ENCODE peak calls at places on chromosomes 1 and 21, in ten cellular contexts. T is fibroblast of the aortic adventitia, C is IMR-90, O is astrocyte of the spinal cord, Z is epithelial cell of proximal tubule, W is heart right ventricle, V is fibroblast of villous mesenchyme, E is fibroblast of pulmonary artery, L is AG10803, X is OCI-LY7. D is an unnamed sample.

GRCh38 chr1:198638441-198638840 is 399 bp upstream of the PTPRC start:
- DNase-seq in E (no peak), Z (no peak), O (no peak), X (peak; percentile 48), L (no peak), V (no peak), W (no peak), C (no peak), T (no peak), D (no peak)

GRCh38 chr1:245377854-245378253 is 223.1 kb downstream of the KIF26B start:
- DNase-seq in T (no peak), Z (no peak), O (no peak), L (no peak), C (no peak), V (no peak), W (no peak), X (no peak), E (no peak), D (no peak)

GRCh38 chr1:11237364-11237755 is 25.0 kb downstream of the MTOR start:
- DNase-seq in V (no peak), E (peak; percentile 4), T (no peak), O (no peak), C (no peak), X (no peak), Z (no peak), L (no peak), W (no peak), D (no peak)

GRCh38 chr1:101945884-101946283 is 50.8 kb downstream of the OLFM3 start:
- DNase-seq in X (no peak), T (no peak), E (no peak), W (no peak), C (no peak), Z (no peak), V (no peak), O (no peak), L (no peak), D (no peak)

GRCh38 chr1:228841632-228842031 is 106.4 kb downstream of the RHOU start:
- DNase-seq in C (no peak), Z (no peak), X (no peak), L (no peak), W (no peak), T (no peak), E (no peak), O (no peak), V (no peak), D (no peak)

GRCh38 chr1:89757532-89757931 is 63.3 kb upstream of the LRRC8D start:
- DNase-seq in X (peak; percentile 69), O (no peak), L (no peak), W (peak; percentile 32), Z (no peak), V (peak; percentile 32), E (peak; percentile 69), T (no peak), C (peak; percentile 27), D (peak; percentile 30)

GRCh38 chr21:26171310-26172100 is 935 bp upstream of the APP start:
- DNase-seq in T (no peak), O (no peak), C (no peak), V (no peak), X (no peak), L (no peak), E (no peak), Z (no peak), W (no peak), D (no peak)

GRCh38 chr1:180002437-180002836 is 47.8 kb downstream of the CEP350 start:
- DNase-seq in V (no peak), E (no peak), Z (no peak), W (no peak), O (no peak), C (peak; percentile 4), T (peak; percentile 23), L (peak; percentile 21), X (no peak), D (peak; percentile 25)

GRCh38 chr1:27872802-27873665 is 690 bp downstream of the THEMIS2 start:
- DNase-seq in V (peak; percentile 35), T (no peak), W (no peak), L (peak; percentile 16), X (no peak), O (no peak), Z (no peak), E (peak; percentile 16), C (peak; percentile 40), D (peak; percentile 31)

GRCh38 chr1:173353346-173353745 is 123.8 kb upstream of the PRDX6 start:
- DNase-seq in O (no peak), C (no peak), E (peak; percentile 7), T (no peak), X (no peak), W (no peak), L (peak; percentile 77), Z (no peak), V (no peak), D (peak; percentile 8)

GRCh38 chr1:67590329-67590728 is 94.7 kb upstream of the GADD45A start:
- DNase-seq in X (no peak), V (peak; percentile 72), L (peak; percentile 79), E (peak; percentile 78), W (peak; percentile 61), Z (no peak), C (peak; percentile 45), O (no peak), T (peak; percentile 63), D (peak; percentile 86)

GRCh38 chr1:62685431-62685859 is 2.7 kb downstream of the DOCK7 start:
- DNase-seq in X (no peak), O (no peak), V (peak; percentile 8), T (peak; percentile 39), L (peak; percentile 20), E (peak; percentile 4), C (peak; percentile 41), W (no peak), Z (no peak), D (no peak)

GRCh38 chr1:96878640-96879039 is 157.1 kb downstream of the PTBP2 start:
- DNase-seq in X (no peak), T (no peak), O (no peak), L (no peak), V (no peak), Z (no peak), C (no peak), E (no peak), W (no peak), D (no peak)

GRCh38 chr1:96872757-96873156 is 151.2 kb downstream of the PTBP2 start:
- DNase-seq in O (no peak), W (no peak), L (no peak), Z (no peak), E (no peak), V (no peak), C (no peak), X (no peak), T (no peak), D (no peak)
- TF ChIP-seq CTCF in O (no peak), W (no peak), L (no peak), Z (no peak), E (no peak), V (peak; percentile 14), C (no peak), X (peak; percentile 20), T (no peak), D (no peak)

DNA sequence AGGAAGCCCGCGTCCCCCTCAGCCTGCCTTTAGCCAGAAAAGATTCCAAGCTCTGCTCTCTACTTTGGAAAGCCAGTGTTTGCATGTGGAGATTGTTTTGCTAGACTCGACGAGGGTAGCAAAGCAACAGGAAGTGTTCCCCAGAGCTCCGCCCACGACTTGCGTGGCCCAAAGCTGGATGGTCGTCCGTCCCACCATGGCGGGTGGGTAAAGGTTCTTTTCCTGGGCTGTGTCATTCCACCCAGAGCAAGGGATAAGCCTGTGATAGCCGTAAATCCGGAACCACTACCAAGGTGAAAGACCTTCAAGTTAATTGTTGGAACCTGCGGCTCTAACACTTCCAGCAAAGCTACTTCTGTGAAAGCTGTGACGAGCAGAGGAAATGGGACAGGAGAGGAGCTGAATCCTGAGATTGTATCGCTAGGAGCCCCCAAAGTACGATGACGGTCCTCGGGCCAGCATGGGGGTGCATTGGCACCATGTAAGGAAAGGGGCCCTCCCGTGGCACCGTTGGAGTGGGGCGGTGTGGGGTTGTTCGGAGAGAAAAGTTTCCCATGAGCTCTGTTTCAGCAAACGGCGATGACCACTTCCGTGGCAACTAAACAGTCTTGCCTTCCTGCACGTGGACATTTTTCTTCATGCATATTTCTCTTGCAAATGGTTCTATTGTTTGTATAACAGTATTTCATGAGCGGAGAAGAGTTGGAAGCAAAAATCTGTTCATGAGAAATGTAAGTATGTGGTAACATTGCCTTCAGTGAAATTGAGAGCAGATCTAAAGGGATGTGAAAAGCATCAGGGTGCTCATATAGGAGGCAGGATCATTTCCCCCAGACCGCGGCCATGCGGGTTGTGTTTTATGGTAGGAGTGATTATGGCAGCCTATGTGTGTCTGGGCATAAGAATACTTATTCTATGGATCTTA is 8.3 kb downstream of the MX2 start:
- DNase-seq in Z (no peak), L (no peak), X (no peak), E (no peak), W (no peak), C (no peak), O (no peak), V (no peak), T (no peak), D (no peak)
- H3K4me3 ChIP-seq in Z (no peak overlapping the region), L (no peak overlapping the region), X (peak overlapping the region; percentile 26), E (no peak overlapping the region), W (peak overlapping the region; percentile 43), C (no peak overlapping the region), O (no peak overlapping the region), V (no peak overlapping the region), T (no peak overlapping the region), D (no peak overlapping the region)

DNA sequence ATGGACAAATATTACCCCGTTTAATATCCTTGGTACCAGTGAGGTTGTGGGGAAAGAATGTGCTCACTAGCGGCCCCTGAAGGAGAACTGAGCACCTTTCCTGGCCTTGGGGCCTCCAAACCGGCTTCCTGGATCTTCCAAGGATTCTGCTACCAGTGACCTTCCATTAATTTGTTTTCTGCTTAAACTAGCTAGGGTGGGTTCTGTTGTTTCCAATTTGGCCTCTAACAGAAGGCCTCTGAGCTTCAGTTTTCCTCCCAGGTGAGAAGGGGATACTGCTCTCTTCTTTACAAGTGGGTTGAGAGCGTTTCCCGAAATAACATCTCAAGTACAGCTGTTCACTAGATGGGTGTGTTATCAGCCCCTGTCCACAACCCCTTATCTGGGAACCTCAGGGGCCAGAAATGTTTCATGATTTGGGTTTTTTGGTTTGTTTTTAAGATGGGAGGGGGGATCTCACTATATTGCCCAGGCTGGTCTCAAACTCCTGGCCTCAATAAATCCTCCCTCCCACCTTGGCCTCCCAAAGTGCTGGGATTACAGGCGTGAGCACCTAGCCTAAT is 16.9 kb upstream of the IFNGR2 start:
- DNase-seq in E (peak; percentile 15), Z (no peak), L (no peak), V (no peak), T (no peak), X (peak; percentile 32), W (no peak), C (no peak), O (no peak), D (no peak)
- TF ChIP-seq CTCF in E (peak; percentile 26), Z (peak; percentile 54), L (peak; percentile 20), V (peak; percentile 36), T (no peak), X (peak; percentile 63), W (no peak), C (peak; percentile 27), O (peak; percentile 51), D (peak; percentile 44)

DNA sequence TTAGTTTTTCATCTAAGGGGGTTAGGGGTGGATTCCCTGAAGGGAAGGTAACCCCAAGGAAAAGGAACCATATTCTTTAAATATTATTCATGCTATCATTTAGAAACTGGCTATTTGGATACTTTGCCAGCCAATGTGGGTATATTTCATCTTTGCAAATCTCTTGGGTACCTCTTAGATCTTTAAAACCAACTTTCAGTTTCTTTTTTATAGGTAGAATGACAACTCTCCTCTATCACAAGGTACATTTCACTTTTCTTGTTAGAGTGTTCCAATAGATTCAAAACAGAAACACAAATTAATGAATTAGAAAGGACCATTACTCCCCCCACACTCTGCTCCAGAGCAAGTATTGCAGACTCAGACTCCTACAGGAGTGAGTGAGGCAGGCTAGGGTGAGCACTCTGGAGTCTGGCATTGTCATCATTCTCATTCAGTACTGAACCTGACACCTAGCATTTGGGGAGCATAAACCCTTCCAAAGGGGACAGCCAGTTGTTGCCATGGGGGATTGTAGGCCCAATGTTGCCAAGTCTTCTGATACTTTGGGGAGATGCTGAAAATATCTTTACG is 43.0 kb downstream of the MACO1 start:
- DNase-seq in E (no peak), T (no peak), W (no peak), L (no peak), V (no peak), C (no peak), Z (no peak), X (no peak), O (no peak), D (no peak)
- H3K4me3 ChIP-seq in E (no peak overlapping the region), T (no peak overlapping the region), W (no peak overlapping the region), L (no peak overlapping the region), V (no peak overlapping the region), C (no peak overlapping the region), Z (no peak overlapping the region), X (no peak overlapping the region), O (no peak overlapping the region), D (no peak overlapping the region)